ENCODE peak calls at places on chromosomes 6 and 20, in six cellular contexts. N is T1000; P is Ammon's horn; K is nephron progenitor cell; I is heart right ventricle; C is stimulated activated CD8-positive, alpha-beta memory T cell treated with anti-CD3 and anti-CD28 coated beads, Interleukin-15, amount 100 ng/mL, for 24 hours. S is an unnamed sample.

GRCh38 chr6:119355157-119355556 is 5.6 kb upstream of the MAN1A1 start:
- DNase-seq in N (no peak), P (no peak), K (no peak), I (no peak), C (no peak), S (no peak)

GRCh38 chr20:63457737-63458136 is 14.7 kb downstream of the KCNQ2 start:
- DNase-seq in N (no peak), P (peak), K (no peak), I (peak), C (no peak), S (no peak)

GRCh38 chr6:5132741-5133140 is 47.6 kb downstream of the PPP1R3G start:
- DNase-seq in N (no peak), P (peak), K (no peak), I (peak), C (no peak), S (peak)

GRCh38 chr6:15909290-15910070 is 219.4 kb upstream of the MYLIP start:
- DNase-seq in N (no peak), P (no peak), K (no peak), I (no peak), C (no peak), S (no peak)

GRCh38 chr20:7773511-7773910 is 166.7 kb downstream of the HAO1 start:
- DNase-seq in N (no peak), P (no peak), K (no peak), I (no peak), C (no peak), S (no peak)

GRCh38 chr6:7047966-7048365 is 59.8 kb upstream of the RREB1 start:
- DNase-seq in N (no peak), P (no peak), K (no peak), I (no peak), C (no peak), S (no peak)

GRCh38 chr6:42349753-42350573 is 101.8 kb downstream of the TRERF1 start:
- DNase-seq in N (no peak), P (no peak), K (no peak), I (no peak), C (no peak), S (no peak)

GRCh38 chr20:37944456-37944981 is 41.6 kb downstream of the VSTM2L start:
- DNase-seq in N (no peak), P (no peak), K (no peak), I (no peak), C (no peak), S (no peak)

GRCh38 chr20:18256440-18257090 is 31.8 kb upstream of the ZNF133 start:
- DNase-seq in N (no peak), P (no peak), K (no peak), I (no peak), C (no peak), S (no peak)

GRCh38 chr20:59777321-59777705 is 156.1 kb downstream of the SYCP2 start:
- DNase-seq in N (no peak), P (no peak), K (no peak), I (no peak), C (no peak), S (no peak)

GRCh38 chr6:56510984-56511531 is 131.6 kb downstream of the DST start:
- DNase-seq in N (no peak), P (no peak), K (no peak), I (peak), C (no peak), S (no peak)

GRCh38 chr6:139402935-139403386 is 28.5 kb upstream of the CITED2 start:
- DNase-seq in N (no peak), P (no peak), K (no peak), I (peak), C (no peak), S (no peak)

GRCh38 chr6:498795-499231 is 107.3 kb downstream of the IRF4 start:
- DNase-seq in N (no peak), P (no peak), K (no peak), I (no peak), C (no peak), S (no peak)

GRCh38 chr6:157539900-157540752 is 159.1 kb downstream of the ZDHHC14 start:
- DNase-seq in N (no peak), P (no peak), K (no peak), I (no peak), C (no peak), S (no peak)

GRCh38 chr6:53510751-53511150 is 34.1 kb downstream of the GCLC start:
- DNase-seq in N (no peak), P (no peak), K (no peak), I (no peak), C (no peak), S (no peak)

GRCh38 chr6:40822619-40823018 is 216.4 kb downstream of the UNC5CL start:
- DNase-seq in N (no peak), P (no peak), K (no peak), I (no peak), C (no peak), S (no peak)

GRCh38 chr6:170344631-170345576 is 38.3 kb downstream of the FAM120B start:
- DNase-seq in N (peak), P (peak), K (no peak), I (peak), C (no peak), S (no peak)

GRCh38 chr20:58466729-58467571 is 48.2 kb downstream of the APCDD1L start:
- DNase-seq in N (no peak), P (no peak), K (no peak), I (no peak), C (no peak), S (no peak)

GRCh38 chr6:3456794-3457709 is at the start of gene SLC22A23:
- DNase-seq in N (peak), P (peak), K (peak), I (peak), C (peak), S (peak)

GRCh38 chr6:113539202-113539601 is 317.9 kb upstream of the MARCKS start:
- DNase-seq in N (no peak), P (no peak), K (no peak), I (no peak), C (no peak), S (no peak)

GRCh38 chr6:120774275-120774674 is 560.0 kb downstream of the TBC1D32 start:
- DNase-seq in N (no peak), P (no peak), K (no peak), I (no peak), C (no peak), S (no peak)

GRCh38 chr6:85660181-85660611 is 17.5 kb upstream of the SYNCRIP start:
- DNase-seq in N (peak), P (peak), K (no peak), I (no peak), C (no peak), S (no peak)

GRCh38 chr20:35556871-35557270 is 15.0 kb downstream of the ERGIC3 start:
- DNase-seq in N (no peak), P (no peak), K (no peak), I (no peak), C (no peak), S (no peak)

GRCh38 chr6:12354499-12354898 is 64.3 kb downstream of the EDN1 start:
- DNase-seq in N (peak), P (peak), K (no peak), I (no peak), C (no peak), S (no peak)

GRCh38 chr6:125002090-125002741 is 40.0 kb downstream of the RNF217 start:
- DNase-seq in N (no peak), P (peak), K (no peak), I (no peak), C (no peak), S (no peak)

GRCh38 chr6:158854214-158855101 is 35.3 kb upstream of the EZR start:
- DNase-seq in N (no peak), P (no peak), K (no peak), I (no peak), C (no peak), S (no peak)

GRCh38 chr6:81938991-81939773 is 186.7 kb upstream of the TENT5A start:
- DNase-seq in N (peak), P (no peak), K (no peak), I (no peak), C (no peak), S (no peak)

GRCh38 chr6:117346142-117346930 is 79.4 kb downstream of the ROS1 start:
- DNase-seq in N (no peak), P (no peak), K (no peak), I (no peak), C (no peak), S (no peak)